ENCODE peak calls at places on chromosomes 3 and 15, in five cellular contexts. I, B, Z, G and D are unnamed samples.

GRCh38 chr15:92049290-92050008 is 195.9 kb downstream of the SLCO3A1 start:
- DNase-seq in Z (no peak), G (no peak), B (no peak), I (no peak), D (no peak)

GRCh38 chr3:133461291-133461690 is 61.4 kb downstream of the BFSP2 start:
- DNase-seq in B (no peak), I (no peak), G (no peak), Z (no peak), D (no peak)

GRCh38 chr3:43373588-43373935 is 87.2 kb downstream of the SNRK start:
- DNase-seq in Z (no peak), I (no peak), B (no peak), G (no peak), D (no peak)

GRCh38 chr15:67927501-67928156 is 87.8 kb upstream of the RNU6-1 start:
- DNase-seq in G (no peak), Z (no peak), B (peak), I (no peak), D (no peak)

GRCh38 chr3:135454890-135455289 is 510.6 kb upstream of the PPP2R3A start:
- DNase-seq in G (no peak), B (no peak), I (no peak), Z (no peak), D (no peak)

GRCh38 chr3:175325440-175325839 is 466.3 kb downstream of the NAALADL2 start:
- DNase-seq in I (no peak), Z (no peak), G (no peak), B (no peak), D (no peak)

GRCh38 chr3:113158210-113158609 is 53.1 kb upstream of the BOC start:
- DNase-seq in I (no peak), B (no peak), G (no peak), Z (no peak), D (no peak)

GRCh38 chr3:51720292-51721061 is 13.6 kb downstream of the GRM2 start:
- DNase-seq in G (no peak), Z (no peak), B (no peak), I (no peak), D (no peak)

GRCh38 chr15:80924278-80924677 is 65.3 kb downstream of the MESD start:
- DNase-seq in I (no peak), B (no peak), Z (no peak), G (no peak), D (no peak)

GRCh38 chr3:175208316-175208715 is 349.2 kb downstream of the NAALADL2 start:
- DNase-seq in I (no peak), B (peak), G (no peak), Z (no peak), D (no peak)

GRCh38 chr15:69973102-69973714 is 124.5 kb downstream of the TLE3 start:
- DNase-seq in G (no peak), Z (no peak), B (no peak), I (no peak), D (no peak)

GRCh38 chr15:31147456-31147855 is 45.9 kb upstream of the TRPM1 start:
- DNase-seq in G (no peak), Z (no peak), B (no peak), I (no peak), D (no peak)

GRCh38 chr3:112351036-112351435 is 18.1 kb downstream of the CD200 start:
- DNase-seq in I (no peak), G (no peak), Z (no peak), B (no peak), D (no peak)

GRCh38 chr3:54830658-54831057 is 97.2 kb downstream of the LRTM1 start:
- DNase-seq in I (no peak), G (peak), B (peak), Z (no peak), D (no peak)